ENCODE peak calls at places on chromosomes 3 and 15, in eight cellular contexts. A is OCI-LY7, V is mesenchymal stem cell, O is GM23338, U is mammary epithelial cell, D is fibroblast of lung, W is IMR-90, C is mesendoderm. Y is an unnamed sample.

GRCh38 chr3:114644372-114644771 is 350.5 kb downstream of the TIGIT start:
- DNase-seq in A (no peak), V (no peak), O (no peak), U (peak), D (no peak), W (peak), C (no peak), Y (no peak)

GRCh38 chr3:101466465-101467309 is 46.3 kb downstream of the SENP7 start:
- DNase-seq in A (no peak), V (peak), O (peak), U (no peak), D (no peak), W (peak), C (peak), Y (peak)

GRCh38 chr15:101320501-101321052 is 25.5 kb upstream of the SNRPA1 start:
- DNase-seq in A (no peak), V (peak), O (peak), U (no peak), D (peak), W (peak), C (peak), Y (peak)

GRCh38 chr15:39581501-39582285 is 814 bp downstream of the THBS1 start:
- DNase-seq in A (no peak), V (peak), O (peak), U (peak), D (peak), W (peak), C (peak), Y (peak)

GRCh38 chr3:159032311-159032710 is 230.5 kb downstream of the MFSD1 start:
- DNase-seq in A (no peak), V (no peak), O (no peak), U (peak), D (no peak), W (no peak), C (no peak), Y (no peak)

GRCh38 chr15:45921376-45921775 is 286.5 kb downstream of the SQOR start:
- DNase-seq in A (no peak), V (peak), O (peak), U (peak), D (no peak), W (no peak), C (peak), Y (no peak)

GRCh38 chr3:106609666-106610301 is 741.0 kb upstream of the CBLB start:
- DNase-seq in A (peak), V (peak), O (peak), U (peak), D (peak), W (peak), C (peak), Y (peak)

GRCh38 chr15:63565784-63566183 is 31.4 kb upstream of the FBXL22 start:
- DNase-seq in A (no peak), V (no peak), O (no peak), U (no peak), D (no peak), W (no peak), C (no peak), Y (no peak)

GRCh38 chr3:185318136-185318535 is 44.8 kb upstream of the MAP3K13 start:
- DNase-seq in A (no peak), V (no peak), O (peak), U (peak), D (no peak), W (peak), C (peak), Y (no peak)

GRCh38 chr3:146142757-146143156 is 18.2 kb downstream of the PLOD2 start:
- DNase-seq in A (no peak), V (peak), O (peak), U (no peak), D (peak), W (peak), C (peak), Y (peak)

GRCh38 chr15:38084289-38084688 is 149.8 kb downstream of the TMCO5A start:
- DNase-seq in A (peak), V (peak), O (no peak), U (peak), D (no peak), W (peak), C (no peak), Y (no peak)

GRCh38 chr15:83533548-83533947 is 86.4 kb downstream of the SH3GL3 start:
- DNase-seq in A (no peak), V (no peak), O (no peak), U (no peak), D (no peak), W (no peak), C (no peak), Y (no peak)

GRCh38 chr15:41323611-41324010 is 8.8 kb downstream of the OIP5 start:
- DNase-seq in A (no peak), V (no peak), O (no peak), U (no peak), D (no peak), W (no peak), C (no peak), Y (no peak)

GRCh38 chr15:81752974-81753373 is 292.8 kb downstream of the MEX3B start:
- DNase-seq in A (no peak), V (no peak), O (peak), U (no peak), D (peak), W (no peak), C (peak), Y (peak)

GRCh38 chr3:56800373-56801150 is 1.2 kb downstream of the ARHGEF3 start:
- DNase-seq in A (peak), V (peak), O (no peak), U (peak), D (no peak), W (no peak), C (no peak), Y (no peak)

GRCh38 chr15:67479781-67480180 is 41.1 kb upstream of the C15orf61 start:
- DNase-seq in A (no peak), V (peak), O (no peak), U (no peak), D (peak), W (peak), C (no peak), Y (no peak)

GRCh38 chr3:196941846-196942225 is 492 bp downstream of the NCBP2 start:
- DNase-seq in A (peak), V (no peak), O (peak), U (no peak), D (no peak), W (peak), C (no peak), Y (peak)

GRCh38 chr15:65766422-65767263 is 25.4 kb downstream of the DENND4A start:
- DNase-seq in A (no peak), V (peak), O (no peak), U (no peak), D (peak), W (peak), C (no peak), Y (no peak)

GRCh38 chr3:184811034-184811433 is 932 bp upstream of the VPS8 start:
- DNase-seq in A (no peak), V (no peak), O (no peak), U (no peak), D (no peak), W (no peak), C (no peak), Y (no peak)

GRCh38 chr15:44718180-44718926 is 7.0 kb downstream of the B2M start:
- DNase-seq in A (no peak), V (no peak), O (no peak), U (no peak), D (no peak), W (no peak), C (no peak), Y (no peak)

GRCh38 chr3:141710888-141711616 is 27.0 kb upstream of the RNF7 start:
- DNase-seq in A (no peak), V (peak), O (no peak), U (peak), D (peak), W (peak), C (no peak), Y (no peak)

GRCh38 chr3:87167634-87168456 is 59.3 kb upstream of the CHMP2B start:
- DNase-seq in A (peak), V (peak), O (peak), U (peak), D (peak), W (peak), C (peak), Y (peak)

GRCh38 chr15:93164409-93164808 is 75.4 kb upstream of the RGMA start:
- DNase-seq in A (no peak), V (no peak), O (no peak), U (no peak), D (no peak), W (no peak), C (peak), Y (no peak)

GRCh38 chr3:144041960-144042556 is 70.4 kb downstream of the DIPK2A start:
- DNase-seq in A (no peak), V (no peak), O (no peak), U (no peak), D (no peak), W (no peak), C (no peak), Y (no peak)

GRCh38 chr3:144049374-144049773 is 77.8 kb downstream of the DIPK2A start:
- DNase-seq in A (no peak), V (no peak), O (no peak), U (no peak), D (no peak), W (no peak), C (no peak), Y (no peak)

GRCh38 chr3:144051211-144051610 is 79.6 kb downstream of the DIPK2A start:
- DNase-seq in A (no peak), V (no peak), O (no peak), U (no peak), D (no peak), W (no peak), C (no peak), Y (no peak)

GRCh38 chr3:144045766-144046165 is 74.1 kb downstream of the DIPK2A start:
- DNase-seq in A (no peak), V (no peak), O (no peak), U (no peak), D (no peak), W (peak), C (no peak), Y (no peak)
- H3K4me2 ChIP-seq in A (no peak), V (no peak), O (no peak), U (no peak), D (no peak), W (no peak), C (no peak), Y (no peak)

GRCh38 chr3:12692444-12692843 is 28.5 kb upstream of the RAF1 start:
- DNase-seq in A (no peak), V (no peak), O (no peak), U (no peak), D (no peak), W (no peak), C (no peak), Y (no peak)
- H3K4me2 ChIP-seq in A (no peak), V (no peak), O (no peak), U (no peak), D (no peak), W (no peak), C (no peak), Y (no peak)

GRCh38 chr3:69325151-69325550 is 60.7 kb downstream of the FRMD4B start:
- DNase-seq in A (no peak), V (no peak), O (no peak), U (no peak), D (no peak), W (no peak), C (no peak), Y (no peak)
- H3K4me2 ChIP-seq in A (peak), V (no peak), O (no peak), U (no peak), D (no peak), W (no peak), C (no peak), Y (no peak)

GRCh38 chr3:194381460-194381875 is 11.9 kb upstream of the LRRC15 start:
- DNase-seq in A (no peak), V (no peak), O (no peak), U (peak), D (no peak), W (no peak), C (no peak), Y (no peak)
- H3K4me2 ChIP-seq in A (no peak), V (no peak), O (no peak), U (peak), D (peak), W (no peak), C (no peak), Y (no peak)

DNA sequence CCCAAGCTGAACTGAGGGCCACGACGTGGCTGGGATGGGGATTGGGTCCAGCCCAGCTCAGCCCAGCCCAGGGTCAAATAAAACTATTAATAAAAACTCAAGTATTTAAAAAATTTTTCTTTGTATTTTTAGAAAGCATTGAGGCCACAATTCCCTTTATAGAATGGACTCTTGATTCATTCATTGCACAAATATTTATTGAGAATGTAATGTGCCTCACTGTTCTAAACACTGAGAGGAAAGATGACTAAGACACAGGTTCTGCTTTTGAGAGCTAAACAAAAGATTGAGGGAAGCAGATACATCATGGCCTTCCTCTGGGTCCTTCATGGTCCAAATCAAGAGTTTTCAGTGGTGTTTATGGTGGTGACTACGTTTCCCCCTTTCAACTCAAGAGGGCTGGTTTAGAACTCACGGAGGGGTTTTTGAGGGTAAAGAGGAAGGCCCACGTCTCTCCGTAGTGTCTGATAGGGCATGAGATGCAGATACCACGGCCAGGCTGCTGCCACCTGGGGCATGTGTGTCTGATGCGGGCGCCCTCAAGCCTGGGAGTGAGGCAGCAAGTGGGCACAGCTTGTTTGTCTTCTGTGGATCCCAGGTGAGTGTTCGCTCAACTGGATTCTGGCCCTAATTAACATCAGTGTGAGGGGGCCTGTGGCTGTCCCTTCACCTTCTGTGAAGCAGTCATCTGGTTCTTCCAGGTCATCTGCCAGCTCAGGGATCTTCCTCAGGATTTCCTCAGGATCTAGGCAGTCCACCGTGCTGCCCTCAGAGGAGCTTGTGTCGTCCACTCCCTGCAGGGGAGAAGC is 73.5 kb upstream of the SCN5A start:
- DNase-seq in A (no peak), V (no peak), O (no peak), U (no peak), D (peak), W (peak), C (no peak), Y (no peak)
- H3K4me2 ChIP-seq in A (no peak), V (no peak), O (no peak), U (no peak), D (no peak), W (peak), C (no peak), Y (no peak)